ENCODE peak calls at places on chromosomes 12 and 14, in seven cellular contexts. C is adrenal gland; Z is HCT116; B is CD8-positive, alpha-beta T cell; T is neural progenitor cell; O is ovary; A is GM23338. S is an unnamed sample.

GRCh38 chr14:24130380-24130716 is at the start of gene FITM1:
- DNase-seq in C (no peak), Z (no peak), B (no peak), T (no peak), O (no peak), A (no peak), S (no peak)

GRCh38 chr14:68110989-68111704 is 291.6 kb downstream of the RAD51B start:
- DNase-seq in C (no peak), Z (no peak), B (no peak), T (no peak), O (no peak), A (no peak), S (no peak)

GRCh38 chr12:107057071-107057834 is 36.1 kb downstream of the CRY1 start:
- DNase-seq in C (no peak), Z (no peak), B (no peak), T (no peak), O (no peak), A (no peak), S (no peak)

GRCh38 chr14:72033331-72033730 is 101.1 kb downstream of the RGS6 start:
- DNase-seq in C (no peak), Z (no peak), B (no peak), T (no peak), O (no peak), A (no peak), S (no peak)

GRCh38 chr12:114866331-114866730 is 182.4 kb upstream of the TBX3 start:
- DNase-seq in C (no peak), Z (no peak), B (no peak), T (no peak), O (no peak), A (no peak), S (no peak)

GRCh38 chr14:35927727-35928126 is 101.6 kb downstream of the BRMS1L start:
- DNase-seq in C (no peak), Z (no peak), B (no peak), T (no peak), O (no peak), A (no peak), S (no peak)

GRCh38 chr14:24438198-24439095 is 4.1 kb downstream of the SDR39U1 start:
- DNase-seq in C (peak), Z (no peak), B (no peak), T (no peak), O (no peak), A (no peak), S (no peak)

GRCh38 chr12:29653286-29653685 is 130.5 kb downstream of the TMTC1 start:
- DNase-seq in C (no peak), Z (no peak), B (no peak), T (no peak), O (no peak), A (no peak), S (no peak)

GRCh38 chr12:49367381-49368239 is at the start of gene SPATS2:
- DNase-seq in C (peak), Z (no peak), B (no peak), T (no peak), O (peak), A (peak), S (no peak)

GRCh38 chr12:49366652-49367380 is 446 bp upstream of the SPATS2 start:
- DNase-seq in C (peak), Z (peak), B (peak), T (peak), O (peak), A (peak), S (peak)

GRCh38 chr12:49368240-49368600 is 958 bp downstream of the SPATS2 start:
- DNase-seq in C (no peak), Z (no peak), B (no peak), T (no peak), O (no peak), A (no peak), S (no peak)

GRCh38 chr12:49370539-49370938 is 3.3 kb downstream of the SPATS2 start:
- DNase-seq in C (no peak), Z (no peak), B (no peak), T (no peak), O (no peak), A (no peak), S (no peak)

DNA sequence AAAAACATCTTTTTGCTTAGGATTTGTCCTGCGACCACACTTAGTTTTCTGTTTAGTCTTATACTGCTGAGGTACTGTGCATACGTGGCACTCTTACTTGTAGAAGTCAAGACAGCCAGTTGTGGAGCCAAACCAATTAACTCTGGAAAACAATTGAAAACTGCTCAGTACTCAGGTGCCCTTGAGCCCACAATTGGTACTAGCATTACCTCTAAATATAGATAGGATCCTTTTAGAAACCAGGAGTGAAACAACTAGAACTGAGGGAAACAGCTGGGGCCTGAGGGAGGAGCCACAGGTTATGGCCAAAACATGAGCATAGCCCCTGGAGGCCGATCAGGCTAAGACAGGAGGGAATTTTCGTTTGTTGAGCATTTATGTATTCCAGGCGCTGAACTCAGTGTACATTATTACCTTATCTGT is 2.5 kb downstream of the SPATS2 start:
- DNase-seq in C (peak), Z (no peak), B (no peak), T (peak), O (no peak), A (peak), S (peak)
- TF ChIP-seq CTCF in C (peak), Z (no peak), B (no peak), T (peak), O (no peak), A (peak), S (peak)

GRCh38 chr12:7588703-7589329 is 76.9 kb downstream of the APOBEC1 start:
- DNase-seq in C (peak), Z (peak), B (peak), T (peak), O (no peak), A (peak), S (peak)
- TF ChIP-seq CTCF in C (peak), Z (peak), B (peak), T (peak), O (no peak), A (peak), S (peak)

GRCh38 chr12:5014269-5014668 is 29.4 kb upstream of the KCNA5 start:
- DNase-seq in C (no peak), Z (no peak), B (no peak), T (no peak), O (no peak), A (no peak), S (no peak)

GRCh38 chr12:5010130-5010529 is 33.5 kb upstream of the KCNA5 start:
- DNase-seq in C (no peak), Z (no peak), B (no peak), T (no peak), O (no peak), A (no peak), S (no peak)

GRCh38 chr12:5015711-5016492 is 27.8 kb upstream of the KCNA5 start:
- DNase-seq in C (no peak), Z (no peak), B (no peak), T (no peak), O (no peak), A (no peak), S (no peak)

GRCh38 chr12:5013206-5013830 is 30.4 kb upstream of the KCNA5 start:
- DNase-seq in C (no peak), Z (no peak), B (no peak), T (no peak), O (no peak), A (no peak), S (no peak)

GRCh38 chr12:5012337-5012736 is 31.3 kb upstream of the KCNA5 start:
- DNase-seq in C (no peak), Z (no peak), B (no peak), T (no peak), O (no peak), A (no peak), S (no peak)
- TF ChIP-seq CTCF in C (no peak), Z (no peak), B (no peak), T (no peak), O (no peak), A (no peak), S (no peak)

DNA sequence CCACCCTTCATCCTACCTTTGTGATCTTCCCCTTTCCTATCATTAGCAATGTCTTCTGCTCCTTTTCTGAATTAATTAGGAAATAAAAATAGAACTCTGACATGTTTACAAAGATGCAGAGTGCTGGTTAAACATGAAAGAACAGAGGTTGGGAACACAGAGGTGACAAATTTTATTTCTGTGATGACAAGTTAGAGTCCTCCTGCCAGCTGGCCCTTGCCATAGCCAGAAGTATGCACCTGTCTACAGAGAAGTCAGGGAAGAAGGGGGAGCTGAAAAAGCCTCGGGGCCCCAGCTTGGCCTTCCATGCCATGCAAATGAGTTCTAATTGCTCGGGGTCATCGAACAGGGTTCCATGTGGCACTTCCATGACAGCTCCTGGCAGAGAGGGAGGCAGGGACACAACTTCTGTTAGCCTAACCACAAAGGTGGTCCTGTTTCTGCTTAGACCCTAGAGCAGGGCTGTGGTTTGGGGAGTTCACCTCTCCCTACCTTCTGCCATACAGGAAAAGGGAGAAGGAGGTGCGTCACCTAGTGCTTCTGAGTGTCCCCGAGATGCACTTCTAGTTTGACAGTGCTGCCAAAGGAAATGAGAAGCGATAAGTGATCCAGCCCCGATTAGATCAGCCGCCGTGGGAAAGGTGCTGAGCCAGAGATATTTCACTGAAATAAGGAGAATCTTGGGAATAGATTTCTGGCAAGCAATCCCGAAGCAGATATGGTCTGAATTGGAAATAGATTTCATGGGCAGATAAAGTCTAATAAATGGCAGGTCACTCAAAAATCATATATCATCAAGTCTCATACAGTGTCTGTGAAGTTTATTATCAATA is 155.7 kb upstream of the FOXN3 start:
- DNase-seq in C (no peak), Z (no peak), B (no peak), T (no peak), O (no peak), A (no peak), S (no peak)
- TF ChIP-seq CTCF in C (no peak), Z (no peak), B (no peak), T (no peak), O (no peak), A (no peak), S (no peak)

GRCh38 chr12:122203301-122203967 is at the start of gene B3GNT4:
- DNase-seq in C (peak), Z (peak), B (peak), T (peak), O (no peak), A (peak), S (peak)

GRCh38 chr12:122202017-122202416 is 1.5 kb upstream of the B3GNT4 start:
- DNase-seq in C (no peak), Z (no peak), B (no peak), T (no peak), O (no peak), A (no peak), S (no peak)

GRCh38 chr12:122199484-122200355 is 3.8 kb upstream of the B3GNT4 start:
- DNase-seq in C (no peak), Z (no peak), B (no peak), T (no peak), O (no peak), A (no peak), S (no peak)

GRCh38 chr12:122200541-122201175 is 2.9 kb upstream of the B3GNT4 start:
- DNase-seq in C (no peak), Z (no peak), B (no peak), T (peak), O (no peak), A (peak), S (peak)

GRCh38 chr12:122201381-122201780 is 2.1 kb upstream of the B3GNT4 start:
- DNase-seq in C (no peak), Z (no peak), B (no peak), T (no peak), O (no peak), A (no peak), S (no peak)
- TF ChIP-seq CTCF in C (no peak), Z (no peak), B (no peak), T (no peak), O (no peak), A (no peak), S (no peak)

DNA sequence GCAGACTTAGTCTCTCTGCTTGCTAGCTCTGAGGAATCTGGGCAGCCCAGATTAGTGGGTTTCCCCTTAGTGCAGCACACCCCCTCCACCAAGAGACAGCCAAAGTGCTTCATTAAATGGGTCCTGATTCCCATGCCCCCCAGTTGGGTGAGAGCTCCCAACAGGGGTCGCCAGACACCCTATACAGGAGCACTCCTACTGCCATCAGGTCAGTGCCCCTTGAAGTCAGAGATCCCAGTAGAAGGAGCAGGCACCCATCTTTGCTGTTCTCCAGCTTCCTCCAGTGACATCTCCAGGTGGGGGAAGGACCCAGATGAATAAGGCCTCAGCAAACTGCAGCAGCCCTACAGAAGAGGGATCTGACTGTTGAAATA is 36.7 kb upstream of the C14orf132 start:
- DNase-seq in C (no peak), Z (no peak), B (no peak), T (no peak), O (no peak), A (no peak), S (no peak)
- TF ChIP-seq CTCF in C (no peak), Z (no peak), B (no peak), T (peak), O (no peak), A (peak), S (no peak)

GRCh38 chr12:56119361-56119796 is 1.3 kb downstream of the ZC3H10 start:
- DNase-seq in C (peak), Z (peak), B (peak), T (peak), O (peak), A (peak), S (peak)
- TF ChIP-seq CTCF in C (peak), Z (no peak), B (peak), T (peak), O (peak), A (peak), S (peak)